ENCODE peak calls at places on chromosome 3, in five cellular contexts. One of them, this sample, is unnamed.

GRCh38 chr3:121202573-121202972 is 294.6 kb downstream of the STXBP5L start:
- DNase-seq in right atrium auricular region: no peak
- DNase-seq in ovary: no peak
- DNase-seq in GM23338: no peak
- DNase-seq in CD4-positive, CD25-positive, alpha-beta regulatory T cell: no peak
- DNase-seq in this sample: no peak

GRCh38 chr3:107025961-107026360 is 351.3 kb upstream of the CCDC54 start:
- DNase-seq in right atrium auricular region: no peak
- DNase-seq in CD4-positive, CD25-positive, alpha-beta regulatory T cell: no peak
- DNase-seq in ovary: no peak
- DNase-seq in GM23338: no peak
- DNase-seq in this sample: no peak

GRCh38 chr3:136626448-136626847 is 125.7 kb downstream of the STAG1 start:
- DNase-seq in right atrium auricular region: no peak
- DNase-seq in ovary: no peak
- DNase-seq in GM23338: no peak
- DNase-seq in CD4-positive, CD25-positive, alpha-beta regulatory T cell: no peak
- DNase-seq in this sample: no peak

GRCh38 chr3:165669502-165669901 is 167.7 kb downstream of the BCHE start:
- DNase-seq in right atrium auricular region: no peak
- DNase-seq in CD4-positive, CD25-positive, alpha-beta regulatory T cell: no peak
- DNase-seq in ovary: no peak
- DNase-seq in GM23338: no peak
- DNase-seq in this sample: no peak

GRCh38 chr3:144801890-144802289 is 830.3 kb downstream of the DIPK2A start:
- DNase-seq in right atrium auricular region: no peak
- DNase-seq in CD4-positive, CD25-positive, alpha-beta regulatory T cell: no peak
- DNase-seq in GM23338: no peak
- DNase-seq in ovary: no peak
- DNase-seq in this sample: no peak

GRCh38 chr3:55571913-55572312 is 84.8 kb upstream of the WNT5A start:
- DNase-seq in right atrium auricular region: peak; percentile 70
- DNase-seq in GM23338: peak; percentile 96
- DNase-seq in ovary: no peak
- DNase-seq in CD4-positive, CD25-positive, alpha-beta regulatory T cell: no peak
- DNase-seq in this sample: peak; percentile 68

GRCh38 chr3:27535809-27536392 is 51.7 kb upstream of the SLC4A7 start:
- DNase-seq in ovary: no peak
- DNase-seq in right atrium auricular region: no peak
- DNase-seq in GM23338: no peak
- DNase-seq in CD4-positive, CD25-positive, alpha-beta regulatory T cell: no peak
- DNase-seq in this sample: no peak

GRCh38 chr3:50390523-50391177 is 31.3 kb upstream of the TMEM115 start:
- DNase-seq in ovary: peak; percentile 55
- DNase-seq in GM23338: no peak
- DNase-seq in CD4-positive, CD25-positive, alpha-beta regulatory T cell: no peak
- DNase-seq in right atrium auricular region: no peak
- DNase-seq in this sample: peak; percentile 91

GRCh38 chr3:124669470-124669869 is 60.8 kb upstream of the UMPS start:
- DNase-seq in GM23338: no peak
- DNase-seq in right atrium auricular region: no peak
- DNase-seq in ovary: no peak
- DNase-seq in CD4-positive, CD25-positive, alpha-beta regulatory T cell: no peak
- DNase-seq in this sample: no peak

GRCh38 chr3:130707914-130708601 is 38.6 kb downstream of the PIK3R4 start:
- DNase-seq in right atrium auricular region: no peak
- DNase-seq in CD4-positive, CD25-positive, alpha-beta regulatory T cell: no peak
- DNase-seq in ovary: no peak
- DNase-seq in GM23338: no peak
- DNase-seq in this sample: no peak

GRCh38 chr3:165185707-165186327 is 10.4 kb downstream of the SLITRK3 start:
- DNase-seq in right atrium auricular region: no peak
- DNase-seq in GM23338: peak; percentile 82
- DNase-seq in CD4-positive, CD25-positive, alpha-beta regulatory T cell: no peak
- DNase-seq in ovary: no peak
- DNase-seq in this sample: no peak

GRCh38 chr3:126750760-126751129 is 46.7 kb downstream of the CHCHD6 start:
- DNase-seq in right atrium auricular region: no peak
- DNase-seq in ovary: no peak
- DNase-seq in CD4-positive, CD25-positive, alpha-beta regulatory T cell: no peak
- DNase-seq in GM23338: peak; percentile 40
- DNase-seq in this sample: no peak

GRCh38 chr3:48952510-48953118 is 34.0 kb downstream of the ARIH2 start:
- DNase-seq in GM23338: peak; percentile 85
- DNase-seq in ovary: no peak
- DNase-seq in right atrium auricular region: no peak
- DNase-seq in CD4-positive, CD25-positive, alpha-beta regulatory T cell: peak; percentile 45
- DNase-seq in this sample: no peak

GRCh38 chr3:187252311-187252710 is 39.2 kb downstream of the MASP1 start:
- DNase-seq in ovary: no peak
- DNase-seq in right atrium auricular region: no peak
- DNase-seq in GM23338: no peak
- DNase-seq in CD4-positive, CD25-positive, alpha-beta regulatory T cell: no peak
- DNase-seq in this sample: no peak

GRCh38 chr3:136250862-136251460 is 821 bp downstream of the PCCB start:
- DNase-seq in ovary: peak; percentile 69
- DNase-seq in right atrium auricular region: peak; percentile 72
- DNase-seq in GM23338: peak; percentile 34
- DNase-seq in CD4-positive, CD25-positive, alpha-beta regulatory T cell: no peak
- DNase-seq in this sample: peak; percentile 70

GRCh38 chr3:132726341-132726823 is 4.2 kb upstream of the NPHP3 start:
- DNase-seq in GM23338: peak; percentile 59
- DNase-seq in ovary: no peak
- DNase-seq in right atrium auricular region: no peak
- DNase-seq in CD4-positive, CD25-positive, alpha-beta regulatory T cell: peak; percentile 70
- DNase-seq in this sample: no peak

GRCh38 chr3:106769045-106769444 is 608.2 kb upstream of the CCDC54 start:
- DNase-seq in ovary: no peak
- DNase-seq in CD4-positive, CD25-positive, alpha-beta regulatory T cell: no peak
- DNase-seq in GM23338: no peak
- DNase-seq in right atrium auricular region: no peak
- DNase-seq in this sample: no peak

GRCh38 chr3:61863579-61863978 is 302.2 kb downstream of the PTPRG start:
- DNase-seq in ovary: no peak
- DNase-seq in CD4-positive, CD25-positive, alpha-beta regulatory T cell: no peak
- DNase-seq in GM23338: no peak
- DNase-seq in right atrium auricular region: no peak
- DNase-seq in this sample: no peak

GRCh38 chr3:142251951-142252350 is 26.6 kb upstream of the GK5 start:
- DNase-seq in ovary: no peak
- DNase-seq in CD4-positive, CD25-positive, alpha-beta regulatory T cell: no peak
- DNase-seq in GM23338: no peak
- DNase-seq in right atrium auricular region: no peak
- DNase-seq in this sample: no peak

GRCh38 chr3:42692667-42693529 is 7.6 kb downstream of the KLHL40 start:
- DNase-seq in CD4-positive, CD25-positive, alpha-beta regulatory T cell: no peak
- DNase-seq in ovary: no peak
- DNase-seq in right atrium auricular region: no peak
- DNase-seq in GM23338: no peak
- DNase-seq in this sample: peak; percentile 32

GRCh38 chr3:8280161-8280560 is 221.5 kb upstream of the LMCD1 start:
- DNase-seq in right atrium auricular region: no peak
- DNase-seq in ovary: no peak
- DNase-seq in GM23338: peak; percentile 39
- DNase-seq in CD4-positive, CD25-positive, alpha-beta regulatory T cell: no peak
- DNase-seq in this sample: no peak

GRCh38 chr3:97882975-97883598 is 61.3 kb downstream of the CRYBG3 start:
- DNase-seq in ovary: no peak
- DNase-seq in GM23338: no peak
- DNase-seq in CD4-positive, CD25-positive, alpha-beta regulatory T cell: no peak
- DNase-seq in right atrium auricular region: no peak
- DNase-seq in this sample: no peak

GRCh38 chr3:14031271-14031670 is 93.4 kb downstream of the CHCHD4 start:
- DNase-seq in CD4-positive, CD25-positive, alpha-beta regulatory T cell: no peak
- DNase-seq in GM23338: no peak
- DNase-seq in right atrium auricular region: no peak
- DNase-seq in ovary: no peak
- DNase-seq in this sample: no peak

GRCh38 chr3:66140763-66141372 is 79.9 kb upstream of the SLC25A26 start:
- DNase-seq in GM23338: no peak
- DNase-seq in ovary: no peak
- DNase-seq in right atrium auricular region: no peak
- DNase-seq in CD4-positive, CD25-positive, alpha-beta regulatory T cell: no peak
- DNase-seq in this sample: no peak

GRCh38 chr3:33315826-33316225 is 38.6 kb downstream of the FBXL2 start:
- DNase-seq in CD4-positive, CD25-positive, alpha-beta regulatory T cell: no peak
- DNase-seq in right atrium auricular region: no peak
- DNase-seq in GM23338: no peak
- DNase-seq in ovary: no peak
- DNase-seq in this sample: no peak

DNA sequence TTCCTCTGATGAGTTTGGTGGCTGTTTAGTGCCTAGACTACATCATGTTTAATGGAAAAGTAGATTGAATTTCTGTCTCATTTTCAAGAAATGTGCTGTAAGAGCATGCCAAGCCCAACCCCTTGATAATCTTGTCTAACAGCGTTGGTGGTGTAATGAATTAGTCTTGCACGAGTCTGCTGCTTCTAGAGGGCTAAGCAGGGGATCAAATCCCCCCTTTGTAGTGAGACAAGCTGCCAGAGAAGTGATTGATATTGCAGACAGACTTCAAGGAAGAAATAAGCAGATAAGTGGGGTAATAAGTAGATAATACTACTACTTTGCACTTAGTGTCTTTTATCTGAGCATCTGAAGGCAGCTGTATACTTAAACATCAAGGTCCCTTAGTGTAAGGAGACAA is 141.4 kb downstream of the TP63 start:
- DNase-seq in GM23338: no peak
- DNase-seq in right atrium auricular region: no peak
- DNase-seq in CD4-positive, CD25-positive, alpha-beta regulatory T cell: no peak
- DNase-seq in ovary: no peak
- DNase-seq in this sample: no peak
- H3K4me3 ChIP-seq in GM23338: no peak overlapping the region
- H3K4me3 ChIP-seq in right atrium auricular region: no peak overlapping the region
- H3K4me3 ChIP-seq in CD4-positive, CD25-positive, alpha-beta regulatory T cell: no peak overlapping the region
- H3K4me3 ChIP-seq in ovary: no peak overlapping the region
- H3K4me3 ChIP-seq in this sample: no peak overlapping the region

DNA sequence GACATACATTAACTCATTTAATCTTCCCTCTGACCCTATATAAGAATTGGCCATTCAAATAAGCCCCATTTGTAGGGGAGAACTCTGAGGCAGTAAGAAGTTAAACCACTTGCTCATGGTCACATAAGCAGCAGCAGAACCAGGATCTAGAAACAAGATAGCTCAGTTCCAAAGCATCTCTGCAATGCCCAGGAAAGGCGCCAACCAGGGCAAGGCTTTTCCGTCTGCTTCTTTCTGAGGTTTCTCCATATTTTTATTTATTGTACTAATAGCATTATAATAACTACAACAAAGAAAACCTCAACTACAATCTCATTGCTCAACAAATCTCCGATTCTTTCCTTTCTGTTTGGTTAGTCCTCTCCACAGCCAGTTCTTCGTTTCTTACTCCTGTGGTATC is 4.3 kb upstream of the UBE2E2 start:
- DNase-seq in GM23338: no peak
- DNase-seq in CD4-positive, CD25-positive, alpha-beta regulatory T cell: no peak
- DNase-seq in right atrium auricular region: no peak
- DNase-seq in ovary: no peak
- DNase-seq in this sample: no peak
- H3K27me3 ChIP-seq in GM23338: peaks cover 22% of the 10 kb centered on the region
- H3K27me3 ChIP-seq in CD4-positive, CD25-positive, alpha-beta regulatory T cell: peaks cover 5% of the 10 kb centered on the region
- H3K27me3 ChIP-seq in right atrium auricular region: no peaks in the 10 kb centered on the region
- H3K27me3 ChIP-seq in ovary: no peaks in the 10 kb centered on the region
- H3K27me3 ChIP-seq in this sample: no peaks in the 10 kb centered on the region

GRCh38 chr3:185959609-185960517 is 22.0 kb upstream of the TRA2B start:
- DNase-seq in right atrium auricular region: no peak
- DNase-seq in GM23338: no peak
- DNase-seq in CD4-positive, CD25-positive, alpha-beta regulatory T cell: no peak
- DNase-seq in ovary: no peak
- DNase-seq in this sample: no peak

GRCh38 chr3:185958626-185959025 is 20.8 kb upstream of the TRA2B start:
- DNase-seq in right atrium auricular region: no peak
- DNase-seq in CD4-positive, CD25-positive, alpha-beta regulatory T cell: no peak
- DNase-seq in ovary: no peak
- DNase-seq in GM23338: no peak
- DNase-seq in this sample: no peak

GRCh38 chr3:185961675-185962232 is 23.9 kb upstream of the TRA2B start:
- DNase-seq in GM23338: no peak
- DNase-seq in right atrium auricular region: no peak
- DNase-seq in ovary: no peak
- DNase-seq in CD4-positive, CD25-positive, alpha-beta regulatory T cell: no peak
- DNase-seq in this sample: no peak

GRCh38 chr3:185965496-185965895 is 27.7 kb upstream of the TRA2B start:
- DNase-seq in CD4-positive, CD25-positive, alpha-beta regulatory T cell: no peak
- DNase-seq in GM23338: no peak
- DNase-seq in right atrium auricular region: no peak
- DNase-seq in ovary: no peak
- DNase-seq in this sample: no peak

GRCh38 chr3:185960518-185961288 is 22.9 kb upstream of the TRA2B start:
- DNase-seq in CD4-positive, CD25-positive, alpha-beta regulatory T cell: no peak
- DNase-seq in right atrium auricular region: no peak
- DNase-seq in ovary: no peak
- DNase-seq in GM23338: no peak
- DNase-seq in this sample: no peak
- H3K4me3 ChIP-seq in CD4-positive, CD25-positive, alpha-beta regulatory T cell: no peak overlapping the region
- H3K4me3 ChIP-seq in right atrium auricular region: peak overlapping the region; percentile 36
- H3K4me3 ChIP-seq in ovary: no peak overlapping the region
- H3K4me3 ChIP-seq in GM23338: no peak overlapping the region
- H3K4me3 ChIP-seq in this sample: no peak overlapping the region

GRCh38 chr3:2097641-2098191 is 950 bp upstream of the CNTN4 start:
- DNase-seq in CD4-positive, CD25-positive, alpha-beta regulatory T cell: no peak
- DNase-seq in right atrium auricular region: no peak
- DNase-seq in GM23338: peak; percentile 21
- DNase-seq in ovary: no peak
- DNase-seq in this sample: no peak
- H3K27me3 ChIP-seq in CD4-positive, CD25-positive, alpha-beta regulatory T cell: no peaks in the 10 kb centered on the region
- H3K27me3 ChIP-seq in right atrium auricular region: no peaks in the 10 kb centered on the region
- H3K27me3 ChIP-seq in GM23338: peaks cover 69% of the 10 kb centered on the region
- H3K27me3 ChIP-seq in ovary: no peaks in the 10 kb centered on the region
- H3K27me3 ChIP-seq in this sample: no peaks in the 10 kb centered on the region

DNA sequence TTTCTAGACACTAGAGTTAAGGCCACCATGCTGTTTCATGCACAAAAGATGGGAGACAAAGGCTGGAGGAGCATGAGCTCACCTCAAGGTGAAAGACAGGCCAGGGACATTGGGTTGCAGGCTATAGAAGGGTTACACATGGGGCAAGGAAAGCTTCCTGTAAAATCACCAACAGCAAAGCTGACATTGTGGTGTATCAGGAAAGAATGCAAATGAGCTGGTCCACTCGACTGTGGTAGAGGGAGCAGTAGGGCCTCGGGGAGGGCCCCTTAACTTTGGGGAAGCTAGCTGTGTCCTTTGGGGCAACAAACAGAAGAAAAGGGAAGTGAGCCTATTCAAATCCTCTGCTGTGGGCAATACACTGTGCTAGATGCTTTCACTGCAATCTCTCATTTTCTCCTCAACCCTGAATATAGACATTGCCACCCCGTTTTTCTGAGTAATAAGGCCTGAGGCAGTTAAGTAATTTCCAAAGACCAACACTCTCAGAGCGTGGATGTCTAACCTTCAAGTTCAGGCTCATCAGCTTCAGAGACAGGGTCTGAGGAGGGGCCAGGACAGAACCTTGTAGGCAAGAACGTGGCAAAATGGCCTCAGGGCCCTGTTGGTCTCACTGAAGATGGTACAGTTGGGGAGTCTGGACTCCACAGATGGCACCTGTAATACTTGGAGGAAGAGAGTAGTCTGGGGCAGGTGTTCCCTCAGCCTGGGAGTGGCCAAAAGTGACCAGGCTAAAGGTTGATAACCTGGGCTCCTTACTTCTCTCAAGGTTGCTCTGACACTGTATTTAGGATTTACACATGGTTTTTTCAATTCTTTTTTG is 24.1 kb downstream of the CX3CR1 start:
- DNase-seq in ovary: no peak
- DNase-seq in CD4-positive, CD25-positive, alpha-beta regulatory T cell: no peak
- DNase-seq in right atrium auricular region: no peak
- DNase-seq in GM23338: no peak
- DNase-seq in this sample: no peak
- H3K4me3 ChIP-seq in ovary: no peak overlapping the region
- H3K4me3 ChIP-seq in CD4-positive, CD25-positive, alpha-beta regulatory T cell: no peak overlapping the region
- H3K4me3 ChIP-seq in right atrium auricular region: no peak overlapping the region
- H3K4me3 ChIP-seq in GM23338: no peak overlapping the region
- H3K4me3 ChIP-seq in this sample: no peak overlapping the region